ENCODE peak calls at places on chromosomes 1 and 21, in eight cellular contexts. V, F, R, Z, W, L, K and C are unnamed samples.

GRCh38 chr21:14582934-14583628 is 37.0 kb upstream of the SAMSN1 start:
- DNase-seq in V (no peak), F (no peak), R (no peak), Z (no peak), W (no peak), L (no peak), K (no peak), C (no peak)

GRCh38 chr1:223765719-223766340 is 53.5 kb downstream of the CAPN2 start:
- DNase-seq in V (no peak), F (no peak), R (no peak), Z (no peak), W (no peak), L (no peak), K (no peak), C (no peak)

GRCh38 chr1:168135982-168136708 is 585 bp downstream of the GPR161 start:
- DNase-seq in V (peak; percentile 28), F (no peak), R (peak; percentile 54), Z (no peak), W (no peak), L (peak; percentile 69), K (peak; percentile 23), C (peak; percentile 29)

GRCh38 chr21:31753949-31754348 is 22.0 kb upstream of the SCAF4 start:
- DNase-seq in V (no peak), F (no peak), R (no peak), Z (no peak), W (no peak), L (no peak), K (no peak), C (no peak)

GRCh38 chr1:179798213-179798863 is 55.2 kb downstream of the FAM163A start:
- DNase-seq in V (no peak), F (no peak), R (no peak), Z (no peak), W (no peak), L (no peak), K (no peak), C (no peak)

GRCh38 chr1:204449631-204450280 is 38.1 kb upstream of the PPP1R15B start:
- DNase-seq in V (no peak), F (no peak), R (no peak), Z (no peak), W (no peak), L (no peak), K (no peak), C (no peak)

GRCh38 chr1:966135-966602 is at the start of gene PLEKHN1:
- DNase-seq in V (peak; percentile 66), F (no peak), R (no peak), Z (peak; percentile 63), W (no peak), L (peak; percentile 64), K (no peak), C (peak; percentile 74)

GRCh38 chr1:42359466-42359865 is 21.1 kb upstream of the RIMKLA start:
- DNase-seq in V (no peak), F (no peak), R (no peak), Z (no peak), W (no peak), L (no peak), K (no peak), C (no peak)

GRCh38 chr1:155051777-155052398 is 772 bp downstream of the ADAM15 start:
- DNase-seq in V (peak; percentile 54), F (no peak), R (peak; percentile 81), Z (peak; percentile 65), W (peak; percentile 61), L (no peak), K (peak; percentile 58), C (peak; percentile 67)

GRCh38 chr1:245742891-245743290 is 588.1 kb downstream of the KIF26B start:
- DNase-seq in V (no peak), F (no peak), R (no peak), Z (no peak), W (no peak), L (no peak), K (no peak), C (no peak)

GRCh38 chr21:15775291-15775690 is 45.5 kb downstream of the USP25 start:
- DNase-seq in V (no peak), F (no peak), R (no peak), Z (no peak), W (no peak), L (no peak), K (no peak), C (no peak)

GRCh38 chr1:192732787-192733186 is 76.1 kb upstream of the RGS2 start:
- DNase-seq in V (no peak), F (no peak), R (no peak), Z (no peak), W (peak; percentile 10), L (no peak), K (no peak), C (no peak)

GRCh38 chr1:14895727-14896126 is 257.8 kb upstream of the TMEM51 start:
- DNase-seq in V (no peak), F (no peak), R (no peak), Z (no peak), W (no peak), L (no peak), K (no peak), C (no peak)

GRCh38 chr21:18617291-18617690 is 213.7 kb upstream of the TMPRSS15 start:
- DNase-seq in V (no peak), F (no peak), R (no peak), Z (no peak), W (no peak), L (no peak), K (no peak), C (no peak)

GRCh38 chr1:236753554-236753953 is 41.5 kb upstream of the MTR start:
- DNase-seq in V (no peak), F (no peak), R (no peak), Z (no peak), W (peak; percentile 21), L (peak; percentile 60), K (no peak), C (no peak)

GRCh38 chr1:9942399-9942938 is 722 bp downstream of the LZIC start:
- DNase-seq in V (no peak), F (peak; percentile 22), R (peak; percentile 48), Z (no peak), W (peak; percentile 48), L (peak; percentile 66), K (no peak), C (peak; percentile 72)
- TF ChIP-seq CTCF in V (peak; percentile 47), F (peak; percentile 54), R (peak; percentile 74), Z (no peak), W (peak; percentile 56), L (peak; percentile 58), K (peak; percentile 46), C (peak; percentile 58)

DNA sequence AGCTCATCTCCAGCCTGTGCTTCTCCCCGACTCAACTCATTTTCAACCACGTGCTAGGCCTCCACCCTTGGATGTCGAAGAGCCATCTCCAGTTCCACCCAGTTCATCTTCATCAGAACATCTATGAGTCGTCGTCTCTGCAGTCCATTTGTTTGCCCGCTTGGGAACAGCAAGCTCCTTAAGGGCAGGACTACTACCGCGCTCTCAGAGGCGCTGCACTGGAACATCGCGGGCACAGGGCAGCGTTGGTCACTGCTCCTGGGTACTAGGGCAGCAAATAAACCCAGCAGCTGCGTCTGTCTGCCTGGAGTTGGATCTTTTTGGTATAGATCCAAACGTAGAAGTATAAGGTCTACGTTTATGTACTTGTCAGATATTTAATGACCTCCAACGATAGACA is 478 bp upstream of the PRDM2 start:
- DNase-seq in V (no peak), F (no peak), R (peak; percentile 19), Z (no peak), W (no peak), L (no peak), K (no peak), C (no peak)
- TF ChIP-seq CTCF in V (no peak), F (no peak), R (no peak), Z (no peak), W (no peak), L (no peak), K (no peak), C (no peak)

GRCh38 chr1:161157867-161158266 is 1.4 kb upstream of the USP21 start:
- DNase-seq in V (no peak), F (no peak), R (no peak), Z (no peak), W (no peak), L (no peak), K (no peak), C (no peak)

GRCh38 chr1:161159915-161160248 is 582 bp downstream of the USP21 start:
- DNase-seq in V (no peak), F (no peak), R (no peak), Z (no peak), W (no peak), L (no peak), K (no peak), C (no peak)

GRCh38 chr1:161160763-161161162 is 1.5 kb downstream of the USP21 start:
- DNase-seq in V (no peak), F (no peak), R (no peak), Z (no peak), W (no peak), L (no peak), K (no peak), C (no peak)

GRCh38 chr1:161158316-161159016 is 834 bp upstream of the USP21 start:
- DNase-seq in V (no peak), F (no peak), R (no peak), Z (no peak), W (no peak), L (no peak), K (no peak), C (no peak)

DNA sequence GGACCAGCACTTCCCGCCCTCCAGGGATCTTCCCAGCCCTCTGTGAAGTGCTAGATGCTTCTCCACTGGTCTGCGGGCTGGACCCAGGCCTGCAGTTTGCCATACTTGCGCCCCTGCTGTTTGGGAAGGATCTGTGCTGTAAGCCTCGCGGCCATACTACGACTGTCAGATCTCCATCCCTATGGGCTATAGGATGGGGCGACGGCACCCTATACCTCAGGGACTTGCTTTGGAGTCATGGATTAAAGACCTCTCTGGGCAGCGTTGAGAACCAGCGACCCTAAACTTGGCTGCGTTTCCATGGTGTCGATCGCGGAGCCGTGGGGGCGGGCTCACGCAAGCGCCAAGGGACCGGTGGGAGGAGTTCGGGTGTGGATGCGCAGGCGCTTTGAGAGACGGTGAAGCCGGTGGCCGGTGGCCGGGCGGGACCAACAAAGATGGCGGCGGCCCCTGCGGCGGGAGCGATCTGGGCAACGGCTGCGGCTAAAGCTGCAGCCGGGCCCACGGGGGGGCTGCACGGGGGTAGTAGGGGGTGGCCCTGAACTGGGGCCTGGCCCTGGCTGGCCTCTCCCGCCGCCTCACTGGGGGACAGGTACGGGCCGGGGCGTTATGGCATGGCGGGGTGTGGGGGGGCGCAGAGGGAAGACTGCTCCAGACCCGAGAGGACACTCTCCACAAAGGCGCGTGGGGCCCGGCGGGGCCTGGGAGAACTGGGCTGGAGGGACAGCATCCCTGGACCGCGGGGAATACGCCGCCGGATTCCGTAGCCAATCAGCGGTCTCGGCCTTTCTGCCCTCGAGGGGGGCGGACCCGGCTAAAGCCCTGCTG is at the start of gene USP21:
- DNase-seq in V (peak; percentile 94), F (peak; percentile 67), R (peak; percentile 95), Z (peak; percentile 94), W (peak; percentile 98), L (peak; percentile 96), K (peak; percentile 93), C (peak; percentile 97)
- TF ChIP-seq CTCF in V (peak; percentile 11), F (peak; percentile 46), R (no peak), Z (no peak), W (no peak), L (peak; percentile 25), K (no peak), C (no peak)

GRCh38 chr1:156864796-156865195 is 4.1 kb downstream of the NTRK1 start:
- DNase-seq in V (no peak), F (no peak), R (no peak), Z (no peak), W (no peak), L (no peak), K (no peak), C (no peak)
- TF ChIP-seq CTCF in V (no peak), F (no peak), R (no peak), Z (no peak), W (no peak), L (no peak), K (no peak), C (no peak)

GRCh38 chr1:206635080-206635982 is at the start of gene DYRK3:
- DNase-seq in V (peak; percentile 98), F (peak; percentile 86), R (peak; percentile 86), Z (peak; percentile 97), W (peak; percentile 87), L (peak; percentile 97), K (peak; percentile 92), C (peak; percentile 94)
- TF ChIP-seq CTCF in V (no peak), F (no peak), R (no peak), Z (no peak), W (no peak), L (no peak), K (peak; percentile 10), C (no peak)